ENCODE peak calls at places on chromosome X, in nine cellular contexts. X is stimulated activated CD4-positive, alpha-beta T cell treated with anti-CD3 and anti-CD28 coated beads, TNF-alpha, amount 100 ng/mL, for 24 hours; Z is naive B cell; N is activated naive CD4-positive, alpha-beta T cell treated with anti-CD3 and anti-CD28 coated beads, Interleukin-2, amount 50 U/mL, for 72 hours; K is nephron progenitor cell; O is ACHN; P is left lung; E is pons; R is HepG2. S is an unnamed sample.
A peak's percentile ranks its signal among the peaks of the same experiment; 100 is the strongest.

GRCh38 chrX:109927663-109928273 is 75.1 kb upstream of the TMEM164 start:
- DNase-seq in X (no peak), Z (no peak), N (no peak), K (no peak), O (no peak), P (no peak), E (no peak), R (no peak), S (no peak)

GRCh38 chrX:100659431-100660137 is 15.6 kb downstream of the SRPX2 start:
- DNase-seq in X (no peak), Z (no peak), N (no peak), K (no peak), O (no peak), P (no peak), E (no peak), R (no peak), S (no peak)

GRCh38 chrX:136063340-136064079 is 78.3 kb downstream of the SLC9A6 start:
- DNase-seq in X (no peak), Z (no peak), N (no peak), K (no peak), O (no peak), P (no peak), E (no peak), R (no peak), S (no peak)

GRCh38 chrX:70398899-70399298 is 24.2 kb upstream of the GDPD2 start:
- DNase-seq in X (no peak), Z (no peak), N (no peak), K (no peak), O (no peak), P (no peak), E (peak; percentile 1), R (peak; percentile 45), S (no peak)

GRCh38 chrX:119686087-119686639 is 6.8 kb downstream of the SEPTIN6 start:
- DNase-seq in X (no peak), Z (peak; percentile 73), N (no peak), K (peak; percentile 55), O (no peak), P (no peak), E (no peak), R (no peak), S (no peak)

GRCh38 chrX:98371994-98372393 is 1488.3 kb downstream of the RPA4 start:
- DNase-seq in X (no peak), Z (no peak), N (no peak), K (no peak), O (no peak), P (no peak), E (no peak), R (no peak), S (no peak)

GRCh38 chrX:151713859-151714258 is 2.0 kb upstream of the FATE1 start:
- DNase-seq in X (no peak), Z (no peak), N (peak; percentile 4), K (peak; percentile 48), O (peak; percentile 20), P (no peak), E (no peak), R (peak; percentile 0), S (peak; percentile 53)

GRCh38 chrX:17027931-17028330 is 81.5 kb downstream of the REPS2 start:
- DNase-seq in X (no peak), Z (no peak), N (no peak), K (no peak), O (no peak), P (no peak), E (no peak), R (no peak), S (no peak)

GRCh38 chrX:135000516-135000915 is 9.7 kb downstream of the SMIM10 start:
- DNase-seq in X (no peak), Z (no peak), N (no peak), K (no peak), O (no peak), P (no peak), E (no peak), R (no peak), S (no peak)

GRCh38 chrX:54238588-54238987 is 55.5 kb upstream of the FAM120C start:
- DNase-seq in X (no peak), Z (no peak), N (no peak), K (no peak), O (no peak), P (no peak), E (no peak), R (no peak), S (no peak)

GRCh38 chrX:55008571-55009358 is 8.6 kb downstream of the APEX2 start:
- DNase-seq in X (no peak), Z (no peak), N (no peak), K (no peak), O (no peak), P (no peak), E (peak; percentile 35), R (no peak), S (no peak)

GRCh38 chrX:150212672-150213480 is 150.2 kb upstream of the MAMLD1 start:
- DNase-seq in X (no peak), Z (no peak), N (no peak), K (no peak), O (no peak), P (no peak), E (no peak), R (no peak), S (peak; percentile 28)

GRCh38 chrX:72131317-72132294 is at the start of gene RTL5:
- DNase-seq in X (peak; percentile 4), Z (peak; percentile 41), N (peak; percentile 8), K (peak; percentile 79), O (peak; percentile 59), P (peak; percentile 92), E (peak; percentile 83), R (peak; percentile 1), S (no peak)

GRCh38 chrX:71514367-71515038 is 18.4 kb upstream of the OGT start:
- DNase-seq in X (no peak), Z (no peak), N (no peak), K (no peak), O (no peak), P (no peak), E (no peak), R (no peak), S (no peak)

GRCh38 chrX:63809158-63809557 is 24.1 kb upstream of the ARHGEF9 start:
- DNase-seq in X (no peak), Z (no peak), N (no peak), K (no peak), O (no peak), P (no peak), E (no peak), R (no peak), S (no peak)

GRCh38 chrX:106286053-106286650 is 118.0 kb downstream of the PWWP3B start:
- DNase-seq in X (no peak), Z (no peak), N (no peak), K (no peak), O (no peak), P (no peak), E (no peak), R (peak; percentile 50), S (peak; percentile 0)

GRCh38 chrX:23959781-23960180 is 52.0 kb downstream of the CXorf58 start:
- DNase-seq in X (no peak), Z (no peak), N (peak; percentile 2), K (no peak), O (no peak), P (no peak), E (no peak), R (no peak), S (no peak)

GRCh38 chrX:13967636-13968035 is 62.1 kb downstream of the GEMIN8 start:
- DNase-seq in X (no peak), Z (no peak), N (no peak), K (no peak), O (no peak), P (no peak), E (no peak), R (no peak), S (no peak)

GRCh38 chrX:133943507-133943906 is 41.9 kb downstream of the GPC3 start:
- DNase-seq in X (no peak), Z (no peak), N (no peak), K (no peak), O (no peak), P (no peak), E (no peak), R (no peak), S (no peak)

GRCh38 chrX:21940356-21940829 is at the start of gene SMS:
- DNase-seq in X (peak; percentile 36), Z (peak; percentile 32), N (peak; percentile 39), K (peak; percentile 78), O (peak; percentile 74), P (peak; percentile 92), E (peak; percentile 51), R (peak; percentile 32), S (peak; percentile 57)

GRCh38 chrX:353566-354535 is 32.9 kb downstream of the PPP2R3B start:
- DNase-seq in X (no peak), Z (no peak), N (no peak), K (no peak), O (no peak), P (peak; percentile 51), E (no peak), R (no peak), S (no peak)